ENCODE peak calls at places on chromosomes 3 and 15, in seven cellular contexts. Z is astrocyte of the spinal cord, S is testis, G is BE2C, F is OCI-LY7, T is Panc1, H is mucosa of descending colon. A is an unnamed sample.

GRCh38 chr3:127698264-127699097 is 25.7 kb downstream of the ABTB1 start:
- DNase-seq in Z (peak; percentile 36), S (no peak), G (peak; percentile 2), F (no peak), T (no peak), H (no peak), A (no peak)

GRCh38 chr3:64972793-64973192 is 285.0 kb upstream of the ADAMTS9 start:
- DNase-seq in Z (peak; percentile 71), S (no peak), G (no peak), F (no peak), T (no peak), H (no peak), A (no peak)

GRCh38 chr15:41982133-41982930 is 10.0 kb upstream of the EHD4 start:
- DNase-seq in Z (no peak), S (no peak), G (no peak), F (no peak), T (no peak), H (no peak), A (no peak)

GRCh38 chr15:68794307-68794706 is 26.4 kb downstream of the ANP32A start:
- DNase-seq in Z (no peak), S (no peak), G (no peak), F (no peak), T (no peak), H (no peak), A (no peak)

GRCh38 chr3:55282994-55283393 is 204.1 kb downstream of the WNT5A start:
- DNase-seq in Z (no peak), S (no peak), G (no peak), F (no peak), T (no peak), H (no peak), A (no peak)

GRCh38 chr3:134328846-134329245 is 45.4 kb downstream of the AMOTL2 start:
- DNase-seq in Z (no peak), S (no peak), G (no peak), F (no peak), T (no peak), H (no peak), A (no peak)

GRCh38 chr3:61954097-61954528 is 392.7 kb downstream of the PTPRG start:
- DNase-seq in Z (peak; percentile 49), S (no peak), G (no peak), F (no peak), T (no peak), H (no peak), A (no peak)

GRCh38 chr15:42796955-42797779 is 60.2 kb upstream of the CDAN1 start:
- DNase-seq in Z (peak; percentile 19), S (no peak), G (no peak), F (no peak), T (no peak), H (no peak), A (no peak)

GRCh38 chr3:13277860-13278531 is 142.1 kb downstream of the NUP210 start:
- DNase-seq in Z (no peak), S (no peak), G (no peak), F (no peak), T (no peak), H (no peak), A (no peak)

GRCh38 chr3:73094127-73094526 is 32.7 kb downstream of the EBLN2 start:
- DNase-seq in Z (no peak), S (no peak), G (no peak), F (no peak), T (no peak), H (no peak), A (peak; percentile 20)

GRCh38 chr15:80693682-80694623 is 1.2 kb upstream of the ABHD17C start:
- DNase-seq in Z (peak; percentile 36), S (no peak), G (no peak), F (peak; percentile 20), T (no peak), H (no peak), A (no peak)

GRCh38 chr3:46926039-46926438 is 48.5 kb downstream of the PTH1R start:
- DNase-seq in Z (peak; percentile 59), S (no peak), G (no peak), F (no peak), T (no peak), H (no peak), A (no peak)

GRCh38 chr3:71585891-71586809 is 2.6 kb upstream of the FOXP1 start:
- DNase-seq in Z (peak; percentile 74), S (no peak), G (no peak), F (peak; percentile 57), T (peak; percentile 5), H (peak; percentile 41), A (no peak)

GRCh38 chr3:62587579-62588031 is 214.3 kb upstream of the FEZF2 start:
- DNase-seq in Z (peak; percentile 91), S (no peak), G (peak; percentile 80), F (no peak), T (no peak), H (no peak), A (peak; percentile 92)

GRCh38 chr3:56484525-56485024 is 16.3 kb upstream of the ERC2 start:
- DNase-seq in Z (no peak), S (no peak), G (no peak), F (no peak), T (no peak), H (no peak), A (no peak)

GRCh38 chr3:184636774-184637316 is 75.0 kb downstream of the MAGEF1 start:
- DNase-seq in Z (peak; percentile 62), S (no peak), G (no peak), F (no peak), T (no peak), H (no peak), A (no peak)

GRCh38 chr3:70249509-70250160 is 62.8 kb downstream of the MDFIC2 start:
- DNase-seq in Z (peak; percentile 96), S (no peak), G (no peak), F (no peak), T (no peak), H (no peak), A (no peak)

GRCh38 chr3:139394116-139394515 is 4.7 kb upstream of the COPB2 start:
- DNase-seq in Z (no peak), S (no peak), G (no peak), F (no peak), T (no peak), H (no peak), A (no peak)

GRCh38 chr3:12175844-12176453 is 17.2 kb upstream of the TIMP4 start:
- DNase-seq in Z (peak; percentile 60), S (peak; percentile 79), G (peak; percentile 41), F (peak; percentile 27), T (peak; percentile 48), H (peak; percentile 85), A (no peak)

GRCh38 chr3:191066669-191067068 is 132.4 kb upstream of the OSTN start:
- DNase-seq in Z (peak; percentile 71), S (no peak), G (no peak), F (no peak), T (peak; percentile 69), H (no peak), A (no peak)

GRCh38 chr3:67765575-67765974 is 111.2 kb upstream of the SUCLG2 start:
- DNase-seq in Z (no peak), S (no peak), G (no peak), F (no peak), T (no peak), H (no peak), A (no peak)

DNA sequence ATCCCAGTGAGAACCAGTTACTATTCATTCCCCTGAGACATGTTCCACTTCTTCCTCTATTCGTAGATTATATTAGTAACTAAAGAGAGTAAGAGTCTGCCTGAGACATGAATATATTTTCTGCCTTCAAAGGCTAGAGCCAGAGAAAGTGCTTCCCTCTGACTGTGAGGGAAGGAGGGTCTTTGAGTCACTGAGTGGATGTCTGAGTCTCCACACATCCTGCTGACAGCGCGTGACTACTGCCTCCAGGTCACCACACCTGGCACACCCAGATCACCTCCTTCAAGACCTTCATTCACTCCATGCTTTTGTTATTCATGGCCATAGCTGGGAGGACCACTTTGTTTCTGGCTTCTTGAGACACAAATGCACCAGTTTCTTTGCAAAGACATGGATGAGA is 135.6 kb downstream of the SOX2 start:
- DNase-seq in Z (no peak), S (no peak), G (no peak), F (no peak), T (no peak), H (no peak), A (no peak)
- H3K4me3 ChIP-seq in Z (no peak overlapping the region), S (no peak overlapping the region), G (no peak overlapping the region), F (no peak overlapping the region), T (no peak overlapping the region), H (no peak overlapping the region), A (no peak overlapping the region)

GRCh38 chr15:49366496-49366895 is 56.5 kb upstream of the FGF7 start:
- DNase-seq in Z (no peak), S (no peak), G (no peak), F (no peak), T (no peak), H (no peak), A (no peak)

GRCh38 chr15:49372366-49372765 is 50.7 kb upstream of the FGF7 start:
- DNase-seq in Z (no peak), S (no peak), G (no peak), F (no peak), T (no peak), H (no peak), A (no peak)

DNA sequence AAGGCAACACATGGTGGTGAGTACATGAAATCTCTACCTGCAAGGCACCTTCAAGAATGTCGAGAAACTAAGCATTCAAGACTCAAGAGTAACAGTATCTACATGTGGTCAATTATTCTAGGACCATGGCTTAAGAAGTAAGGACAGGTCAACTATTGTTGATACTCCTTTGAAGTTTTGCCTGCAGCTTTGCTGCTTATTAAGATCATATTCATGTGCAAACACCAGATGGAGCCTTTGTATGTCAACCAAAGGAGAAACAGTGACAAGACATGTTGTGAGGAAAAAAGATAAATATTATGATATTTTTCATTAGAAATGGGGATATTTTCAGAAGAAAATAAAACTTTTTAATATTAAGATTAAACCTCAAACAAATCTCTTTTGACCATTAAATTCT is 52.3 kb upstream of the FGF7 start:
- DNase-seq in Z (peak; percentile 17), S (no peak), G (no peak), F (peak; percentile 10), T (peak; percentile 22), H (no peak), A (no peak)
- TF ChIP-seq CTCF in Z (no peak), S (no peak), G (peak; percentile 38), F (peak; percentile 41), T (peak; percentile 21), H (no peak), A (no peak)

DNA sequence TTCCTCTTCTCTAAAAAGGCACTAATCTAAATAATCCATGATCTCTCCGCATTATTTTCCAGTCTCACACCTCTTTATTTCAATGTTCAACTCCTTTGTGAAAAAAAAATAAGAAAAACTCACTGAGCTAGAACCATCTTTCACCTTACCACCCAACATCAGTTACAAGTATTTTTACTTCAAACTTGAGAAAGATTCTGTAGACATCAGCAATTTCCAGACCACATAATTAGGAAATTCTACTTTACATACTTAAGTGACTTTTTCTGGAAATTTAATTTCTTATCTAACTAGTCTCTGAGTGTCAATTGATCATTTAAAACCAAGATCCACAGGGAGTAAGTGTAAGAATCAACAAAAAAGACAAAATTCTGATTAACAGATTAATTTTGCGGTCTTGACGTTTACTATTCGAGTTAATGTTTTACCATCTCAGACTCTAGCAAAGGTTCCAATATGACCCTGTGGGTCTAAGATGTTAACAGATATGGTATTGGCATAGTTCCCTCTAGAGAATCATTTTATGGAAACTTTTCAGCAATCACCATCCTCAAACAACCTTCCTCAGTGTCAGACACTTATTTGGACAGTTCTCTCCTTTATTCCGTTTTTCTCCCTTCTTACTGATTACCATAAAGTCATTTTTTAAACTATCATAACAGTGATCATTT is 5.1 kb downstream of the ATP13A3 start:
- DNase-seq in Z (no peak), S (no peak), G (no peak), F (no peak), T (no peak), H (no peak), A (no peak)
- H3K4me3 ChIP-seq in Z (no peak overlapping the region), S (no peak overlapping the region), G (no peak overlapping the region), F (no peak overlapping the region), T (no peak overlapping the region), H (no peak overlapping the region), A (no peak overlapping the region)

GRCh38 chr3:195558602-195559001 is 15.5 kb upstream of the PPP1R2 start:
- DNase-seq in Z (no peak), S (no peak), G (no peak), F (peak; percentile 80), T (no peak), H (peak; percentile 70), A (peak; percentile 52)
- TF ChIP-seq CTCF in Z (peak; percentile 31), S (no peak), G (peak; percentile 53), F (peak; percentile 92), T (peak; percentile 78), H (peak; percentile 32), A (peak; percentile 62)

A was measured in HFF-Myc.